ENCODE peak calls at places on chromosomes 2 and 18, in four cellular contexts. D, X, V and B are unnamed samples.

GRCh38 chr2:17227856-17228255 is 290.4 kb downstream of the RAD51AP2 start:
- DNase-seq in D (no peak), X (no peak), V (no peak), B (no peak)

GRCh38 chr2:102704531-102704930 is 57.3 kb upstream of the TMEM182 start:
- DNase-seq in D (no peak), X (no peak), V (no peak), B (no peak)

GRCh38 chr2:205755923-205756322 is 73.6 kb downstream of the NRP2 start:
- DNase-seq in D (no peak), X (peak), V (no peak), B (peak)

GRCh38 chr18:74498712-74499629 is 2.8 kb downstream of the CNDP2 start:
- DNase-seq in D (no peak), X (no peak), V (peak), B (no peak)

GRCh38 chr18:2111456-2111855 is 459.8 kb downstream of the METTL4 start:
- DNase-seq in D (no peak), X (peak), V (no peak), B (peak)

GRCh38 chr2:217124050-217124449 is 264.2 kb upstream of the TNP1 start:
- DNase-seq in D (no peak), X (no peak), V (no peak), B (no peak)

GRCh38 chr2:225994748-225995405 is 595.4 kb downstream of the NYAP2 start:
- DNase-seq in D (no peak), X (peak), V (no peak), B (peak)

GRCh38 chr2:148680462-148680861 is 35.9 kb downstream of the EPC2 start:
- DNase-seq in D (no peak), X (no peak), V (no peak), B (no peak)

GRCh38 chr2:174121612-174122011 is 126.7 kb downstream of the OLA1 start:
- DNase-seq in D (no peak), X (no peak), V (no peak), B (no peak)

GRCh38 chr2:207991944-207992343 is 33.4 kb downstream of the PLEKHM3 start:
- DNase-seq in D (no peak), X (no peak), V (no peak), B (no peak)

GRCh38 chr2:71605173-71605641 is 151.8 kb downstream of the DYSF start:
- DNase-seq in D (peak), X (peak), V (no peak), B (no peak)

GRCh38 chr2:171210864-171211431 is 50.3 kb upstream of the TLK1 start:
- DNase-seq in D (no peak), X (no peak), V (no peak), B (peak)

GRCh38 chr2:61135510-61135909 is 26.5 kb upstream of the C2orf74 start:
- DNase-seq in D (no peak), X (peak), V (no peak), B (peak)
- TF ChIP-seq CTCF in D (peak), X (peak), V (no peak), B (peak)

DNA sequence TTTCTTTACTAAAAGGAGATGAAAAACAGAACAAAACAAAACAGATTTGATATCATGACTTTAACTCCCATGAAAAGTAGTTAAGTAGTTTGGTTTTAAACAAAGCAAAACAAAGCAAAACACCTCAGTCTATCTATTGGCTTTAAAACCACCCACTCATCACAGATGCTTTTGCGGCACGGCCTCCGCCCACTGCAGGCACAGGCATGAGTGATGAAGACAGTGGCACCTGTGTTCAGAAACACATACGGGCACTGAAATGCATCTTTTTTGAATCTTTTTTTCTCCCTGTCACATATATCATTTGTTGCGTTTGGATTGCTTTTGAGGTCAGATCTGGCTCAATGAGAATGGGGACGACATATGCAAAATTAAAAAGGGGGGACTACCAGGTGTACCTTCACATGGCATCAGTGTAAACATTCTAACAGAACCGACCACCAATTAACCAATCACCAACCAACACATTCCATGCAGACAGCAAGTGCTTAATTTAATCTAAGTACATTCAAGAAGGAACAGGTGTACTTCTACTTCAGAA is 147.4 kb upstream of the REV1 start:
- DNase-seq in D (no peak), X (no peak), V (no peak), B (no peak)
- H3K4me3 ChIP-seq in D (no peak), X (no peak), V (no peak), B (no peak)

GRCh38 chr2:96264656-96265348 is 995 bp downstream of the TMEM127 start:
- DNase-seq in D (no peak), X (peak), V (no peak), B (no peak)
- TF ChIP-seq CTCF in D (no peak), X (peak), V (no peak), B (peak)

GRCh38 chr2:222426836-222427130 is 2.4 kb downstream of the SGPP2 start:
- DNase-seq in D (no peak), X (no peak), V (no peak), B (no peak)

GRCh38 chr2:222424281-222424728 is at the start of gene SGPP2:
- DNase-seq in D (no peak), X (no peak), V (no peak), B (peak)

GRCh38 chr2:222424729-222425671 is 657 bp downstream of the SGPP2 start:
- DNase-seq in D (no peak), X (no peak), V (no peak), B (no peak)

GRCh38 chr2:222430071-222430470 is 5.7 kb downstream of the SGPP2 start:
- DNase-seq in D (no peak), X (no peak), V (no peak), B (no peak)

GRCh38 chr2:222427606-222428320 is 3.4 kb downstream of the SGPP2 start:
- DNase-seq in D (no peak), X (no peak), V (no peak), B (no peak)
- H3K4me3 ChIP-seq in D (no peak), X (no peak), V (no peak), B (no peak)

GRCh38 chr2:10915731-10916331 is 4.1 kb downstream of the KCNF1 start:
- DNase-seq in D (no peak), X (no peak), V (no peak), B (no peak)

GRCh38 chr2:10912796-10913445 is 1.2 kb downstream of the KCNF1 start:
- DNase-seq in D (no peak), X (no peak), V (no peak), B (no peak)

GRCh38 chr2:10913501-10914271 is 2.0 kb downstream of the KCNF1 start:
- DNase-seq in D (no peak), X (no peak), V (no peak), B (no peak)

GRCh38 chr2:10915236-10915635 is 3.5 kb downstream of the KCNF1 start:
- DNase-seq in D (no peak), X (no peak), V (no peak), B (no peak)

GRCh38 chr2:10914272-10914693 is 2.5 kb downstream of the KCNF1 start:
- DNase-seq in D (no peak), X (no peak), V (no peak), B (no peak)
- TF ChIP-seq CTCF in D (no peak), X (no peak), V (no peak), B (peak)

DNA sequence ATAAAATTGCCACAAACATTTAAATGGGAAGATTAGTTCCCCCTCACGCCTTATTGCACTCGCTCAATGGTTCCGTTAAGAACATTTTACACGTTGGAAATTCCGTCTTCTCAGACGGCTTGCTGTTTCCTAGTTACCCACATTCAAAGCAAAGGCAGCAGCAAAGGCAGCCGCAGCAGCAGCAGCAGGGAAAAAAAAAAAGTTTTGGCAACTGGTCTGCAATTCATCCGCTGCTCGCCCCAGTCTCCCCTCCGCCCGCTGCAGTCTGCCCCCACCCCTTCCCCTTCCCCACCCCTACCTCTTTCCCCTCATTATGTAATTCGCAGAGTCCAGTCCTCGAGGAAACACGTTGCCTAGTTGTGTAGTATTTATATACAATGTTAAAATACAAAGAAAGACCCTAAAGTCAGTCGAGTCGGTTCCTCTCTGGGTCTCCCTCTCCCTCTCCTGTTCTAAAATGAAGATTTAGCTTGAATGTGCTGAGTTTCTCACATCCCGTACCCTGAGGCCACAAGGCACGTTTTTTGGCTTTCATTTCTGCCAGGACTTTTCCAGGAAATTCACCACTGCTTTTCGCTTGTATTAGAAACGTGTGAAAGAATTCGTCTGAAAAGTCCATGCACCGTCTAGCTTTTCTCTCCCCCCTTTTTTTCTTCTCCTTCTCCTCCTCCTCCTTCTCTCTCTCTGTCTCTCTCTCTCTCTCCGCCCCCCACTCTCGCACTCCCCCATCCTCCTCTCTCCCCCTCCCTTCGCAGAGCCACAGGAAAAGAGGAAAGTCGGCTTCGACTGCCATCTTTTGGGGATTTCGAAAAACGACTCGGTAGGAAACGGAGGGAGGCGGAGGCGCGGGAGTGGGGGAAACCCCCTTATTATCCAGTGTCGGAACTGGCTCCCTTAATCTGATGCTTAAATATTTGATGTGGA is 140.0 kb downstream of the MEIS1 start:
- DNase-seq in D (peak), X (peak), V (no peak), B (peak)
- H3K4me3 ChIP-seq in D (peak), X (peak), V (peak), B (peak)